ENCODE peak calls at places on chromosomes 3 and 15, in seven cellular contexts. One of them, this sample, is unnamed.

GRCh38 chr3:109923431-109923830 is 586.1 kb upstream of the DPPA4 start:
- DNase-seq in brain microvascular endothelial cell: no peak
- DNase-seq in upper lobe of right lung: no peak
- DNase-seq in astrocyte of the spinal cord: no peak
- DNase-seq in IMR-90: no peak
- DNase-seq in tibial nerve: no peak
- DNase-seq in cardiac muscle cell: no peak
- DNase-seq in this sample: peak

GRCh38 chr3:194588741-194589140 is 44.5 kb downstream of the TMEM44 start:
- DNase-seq in astrocyte of the spinal cord: no peak
- DNase-seq in tibial nerve: no peak
- DNase-seq in IMR-90: peak
- DNase-seq in brain microvascular endothelial cell: no peak
- DNase-seq in cardiac muscle cell: no peak
- DNase-seq in upper lobe of right lung: no peak
- DNase-seq in this sample: no peak

GRCh38 chr3:150545419-150546225 is 674 bp downstream of the SERP1 start:
- DNase-seq in brain microvascular endothelial cell: no peak
- DNase-seq in upper lobe of right lung: no peak
- DNase-seq in cardiac muscle cell: peak
- DNase-seq in astrocyte of the spinal cord: no peak
- DNase-seq in tibial nerve: peak
- DNase-seq in IMR-90: no peak
- DNase-seq in this sample: peak

GRCh38 chr15:101604124-101604874 is 47.9 kb downstream of the TM2D3 start:
- DNase-seq in cardiac muscle cell: no peak
- DNase-seq in brain microvascular endothelial cell: no peak
- DNase-seq in upper lobe of right lung: no peak
- DNase-seq in IMR-90: no peak
- DNase-seq in tibial nerve: no peak
- DNase-seq in astrocyte of the spinal cord: no peak
- DNase-seq in this sample: no peak

GRCh38 chr3:184652465-184652864 is 59.4 kb downstream of the MAGEF1 start:
- DNase-seq in astrocyte of the spinal cord: no peak
- DNase-seq in IMR-90: no peak
- DNase-seq in brain microvascular endothelial cell: no peak
- DNase-seq in cardiac muscle cell: no peak
- DNase-seq in tibial nerve: no peak
- DNase-seq in upper lobe of right lung: no peak
- DNase-seq in this sample: peak

GRCh38 chr3:171760475-171760874 is 49.8 kb downstream of the PLD1 start:
- DNase-seq in brain microvascular endothelial cell: no peak
- DNase-seq in astrocyte of the spinal cord: no peak
- DNase-seq in tibial nerve: no peak
- DNase-seq in IMR-90: no peak
- DNase-seq in cardiac muscle cell: no peak
- DNase-seq in upper lobe of right lung: no peak
- DNase-seq in this sample: no peak

GRCh38 chr15:99704444-99704838 is 28.8 kb downstream of the LYSMD4 start:
- DNase-seq in tibial nerve: no peak
- DNase-seq in brain microvascular endothelial cell: peak
- DNase-seq in IMR-90: peak
- DNase-seq in upper lobe of right lung: no peak
- DNase-seq in astrocyte of the spinal cord: peak
- DNase-seq in cardiac muscle cell: peak
- DNase-seq in this sample: peak

GRCh38 chr3:115350606-115351005 is 203.5 kb upstream of the ZBTB20 start:
- DNase-seq in IMR-90: peak
- DNase-seq in tibial nerve: no peak
- DNase-seq in astrocyte of the spinal cord: peak
- DNase-seq in brain microvascular endothelial cell: peak
- DNase-seq in upper lobe of right lung: no peak
- DNase-seq in cardiac muscle cell: no peak
- DNase-seq in this sample: no peak

GRCh38 chr3:177934001-177934891 is 602.0 kb upstream of the KCNMB2 start:
- DNase-seq in upper lobe of right lung: no peak
- DNase-seq in cardiac muscle cell: peak
- DNase-seq in tibial nerve: no peak
- DNase-seq in brain microvascular endothelial cell: peak
- DNase-seq in IMR-90: peak
- DNase-seq in astrocyte of the spinal cord: peak
- DNase-seq in this sample: no peak

GRCh38 chr3:125403789-125404188 is 28.7 kb upstream of the ZNF148 start:
- DNase-seq in astrocyte of the spinal cord: no peak
- DNase-seq in upper lobe of right lung: no peak
- DNase-seq in brain microvascular endothelial cell: peak
- DNase-seq in cardiac muscle cell: no peak
- DNase-seq in tibial nerve: no peak
- DNase-seq in IMR-90: peak
- DNase-seq in this sample: no peak

GRCh38 chr3:25372167-25372566 is 55.9 kb upstream of the RARB start:
- DNase-seq in IMR-90: no peak
- DNase-seq in upper lobe of right lung: no peak
- DNase-seq in astrocyte of the spinal cord: peak
- DNase-seq in cardiac muscle cell: no peak
- DNase-seq in tibial nerve: no peak
- DNase-seq in brain microvascular endothelial cell: no peak
- DNase-seq in this sample: no peak

GRCh38 chr3:42501681-42502428 is 588 bp upstream of the VIPR1 start:
- DNase-seq in astrocyte of the spinal cord: peak
- DNase-seq in cardiac muscle cell: peak
- DNase-seq in brain microvascular endothelial cell: peak
- DNase-seq in IMR-90: peak
- DNase-seq in tibial nerve: no peak
- DNase-seq in upper lobe of right lung: peak
- DNase-seq in this sample: peak

GRCh38 chr3:195039180-195039843 is 231.6 kb downstream of the XXYLT1 start:
- DNase-seq in cardiac muscle cell: no peak
- DNase-seq in astrocyte of the spinal cord: no peak
- DNase-seq in upper lobe of right lung: peak
- DNase-seq in IMR-90: no peak
- DNase-seq in tibial nerve: no peak
- DNase-seq in brain microvascular endothelial cell: no peak
- DNase-seq in this sample: no peak

GRCh38 chr15:100081454-100081853 is 260.3 kb downstream of the ADAMTS17 start:
- DNase-seq in tibial nerve: no peak
- DNase-seq in upper lobe of right lung: no peak
- DNase-seq in brain microvascular endothelial cell: no peak
- DNase-seq in astrocyte of the spinal cord: no peak
- DNase-seq in cardiac muscle cell: no peak
- DNase-seq in IMR-90: no peak
- DNase-seq in this sample: no peak

GRCh38 chr3:22632566-22632965 is 570.6 kb upstream of the UBE2E2 start:
- DNase-seq in cardiac muscle cell: no peak
- DNase-seq in upper lobe of right lung: no peak
- DNase-seq in tibial nerve: no peak
- DNase-seq in brain microvascular endothelial cell: no peak
- DNase-seq in astrocyte of the spinal cord: no peak
- DNase-seq in IMR-90: no peak
- DNase-seq in this sample: no peak

GRCh38 chr3:22627993-22628499 is 575.1 kb upstream of the UBE2E2 start:
- DNase-seq in tibial nerve: no peak
- DNase-seq in upper lobe of right lung: no peak
- DNase-seq in cardiac muscle cell: no peak
- DNase-seq in IMR-90: no peak
- DNase-seq in astrocyte of the spinal cord: no peak
- DNase-seq in brain microvascular endothelial cell: no peak
- DNase-seq in this sample: no peak
- TF ChIP-seq CTCF in tibial nerve: no peak
- TF ChIP-seq CTCF in upper lobe of right lung: no peak
- TF ChIP-seq CTCF in cardiac muscle cell: no peak
- TF ChIP-seq CTCF in IMR-90: no peak
- TF ChIP-seq CTCF in astrocyte of the spinal cord: no peak
- TF ChIP-seq CTCF in brain microvascular endothelial cell: no peak
- TF ChIP-seq CTCF in this sample: no peak

GRCh38 chr3:129046037-129046731 is 14.4 kb upstream of the GP9 start:
- DNase-seq in astrocyte of the spinal cord: no peak
- DNase-seq in brain microvascular endothelial cell: no peak
- DNase-seq in cardiac muscle cell: no peak
- DNase-seq in tibial nerve: no peak
- DNase-seq in IMR-90: no peak
- DNase-seq in upper lobe of right lung: no peak
- DNase-seq in this sample: no peak
- H3K4me3 ChIP-seq in astrocyte of the spinal cord: no peak
- H3K4me3 ChIP-seq in brain microvascular endothelial cell: peak
- H3K4me3 ChIP-seq in cardiac muscle cell: no peak
- H3K4me3 ChIP-seq in tibial nerve: peak
- H3K4me3 ChIP-seq in IMR-90: no peak
- H3K4me3 ChIP-seq in upper lobe of right lung: peak
- H3K4me3 ChIP-seq in this sample: no peak

GRCh38 chr15:51536965-51537574 is 85.5 kb downstream of the DMXL2 start:
- DNase-seq in brain microvascular endothelial cell: peak
- DNase-seq in tibial nerve: no peak
- DNase-seq in cardiac muscle cell: peak
- DNase-seq in upper lobe of right lung: no peak
- DNase-seq in IMR-90: peak
- DNase-seq in astrocyte of the spinal cord: peak
- DNase-seq in this sample: peak
- TF ChIP-seq CTCF in brain microvascular endothelial cell: peak
- TF ChIP-seq CTCF in tibial nerve: no peak
- TF ChIP-seq CTCF in cardiac muscle cell: peak
- TF ChIP-seq CTCF in upper lobe of right lung: peak
- TF ChIP-seq CTCF in IMR-90: peak
- TF ChIP-seq CTCF in astrocyte of the spinal cord: peak
- TF ChIP-seq CTCF in this sample: peak

GRCh38 chr3:179192542-179192941 is 44.4 kb downstream of the PIK3CA start:
- DNase-seq in astrocyte of the spinal cord: no peak
- DNase-seq in tibial nerve: no peak
- DNase-seq in brain microvascular endothelial cell: no peak
- DNase-seq in upper lobe of right lung: no peak
- DNase-seq in cardiac muscle cell: no peak
- DNase-seq in IMR-90: no peak
- DNase-seq in this sample: no peak

GRCh38 chr3:179196700-179197099 is 48.5 kb downstream of the PIK3CA start:
- DNase-seq in cardiac muscle cell: no peak
- DNase-seq in tibial nerve: no peak
- DNase-seq in brain microvascular endothelial cell: no peak
- DNase-seq in IMR-90: no peak
- DNase-seq in astrocyte of the spinal cord: no peak
- DNase-seq in upper lobe of right lung: no peak
- DNase-seq in this sample: no peak

GRCh38 chr3:179194931-179195330 is 46.8 kb downstream of the PIK3CA start:
- DNase-seq in brain microvascular endothelial cell: no peak
- DNase-seq in cardiac muscle cell: peak
- DNase-seq in upper lobe of right lung: no peak
- DNase-seq in tibial nerve: no peak
- DNase-seq in IMR-90: peak
- DNase-seq in astrocyte of the spinal cord: no peak
- DNase-seq in this sample: no peak

GRCh38 chr3:179200790-179201189 is 50.1 kb downstream of the KCNMB3 start:
- DNase-seq in tibial nerve: no peak
- DNase-seq in upper lobe of right lung: no peak
- DNase-seq in astrocyte of the spinal cord: no peak
- DNase-seq in cardiac muscle cell: no peak
- DNase-seq in brain microvascular endothelial cell: no peak
- DNase-seq in IMR-90: no peak
- DNase-seq in this sample: no peak

DNA sequence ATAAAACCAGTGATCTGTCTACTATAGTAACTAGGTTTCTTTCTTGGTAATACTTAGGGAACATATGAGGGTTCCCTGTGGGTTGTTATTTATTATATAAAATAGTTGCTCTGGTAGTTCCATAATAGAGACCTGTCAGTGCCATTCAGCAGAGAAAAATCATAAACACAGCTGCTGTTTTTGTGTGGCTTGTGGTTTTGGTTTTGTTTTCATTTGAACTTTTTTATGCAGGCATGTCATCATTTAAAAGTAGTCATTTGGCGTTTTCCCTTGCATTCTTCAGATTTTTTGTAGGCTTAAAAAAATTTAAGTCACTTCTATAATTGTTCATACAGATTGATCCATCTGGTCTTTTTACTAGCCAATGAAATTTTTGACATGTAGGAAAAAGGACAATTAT is 47.9 kb downstream of the PIK3CA start:
- DNase-seq in cardiac muscle cell: no peak
- DNase-seq in astrocyte of the spinal cord: peak
- DNase-seq in tibial nerve: no peak
- DNase-seq in IMR-90: peak
- DNase-seq in brain microvascular endothelial cell: peak
- DNase-seq in upper lobe of right lung: no peak
- DNase-seq in this sample: no peak
- H3K4me3 ChIP-seq in cardiac muscle cell: no peak
- H3K4me3 ChIP-seq in astrocyte of the spinal cord: no peak
- H3K4me3 ChIP-seq in tibial nerve: no peak
- H3K4me3 ChIP-seq in IMR-90: no peak
- H3K4me3 ChIP-seq in brain microvascular endothelial cell: no peak
- H3K4me3 ChIP-seq in upper lobe of right lung: no peak
- H3K4me3 ChIP-seq in this sample: no peak

GRCh38 chr15:92200891-92201290 is 192.8 kb upstream of the ST8SIA2 start:
- DNase-seq in upper lobe of right lung: no peak
- DNase-seq in cardiac muscle cell: no peak
- DNase-seq in brain microvascular endothelial cell: no peak
- DNase-seq in IMR-90: no peak
- DNase-seq in tibial nerve: no peak
- DNase-seq in astrocyte of the spinal cord: no peak
- DNase-seq in this sample: no peak

DNA sequence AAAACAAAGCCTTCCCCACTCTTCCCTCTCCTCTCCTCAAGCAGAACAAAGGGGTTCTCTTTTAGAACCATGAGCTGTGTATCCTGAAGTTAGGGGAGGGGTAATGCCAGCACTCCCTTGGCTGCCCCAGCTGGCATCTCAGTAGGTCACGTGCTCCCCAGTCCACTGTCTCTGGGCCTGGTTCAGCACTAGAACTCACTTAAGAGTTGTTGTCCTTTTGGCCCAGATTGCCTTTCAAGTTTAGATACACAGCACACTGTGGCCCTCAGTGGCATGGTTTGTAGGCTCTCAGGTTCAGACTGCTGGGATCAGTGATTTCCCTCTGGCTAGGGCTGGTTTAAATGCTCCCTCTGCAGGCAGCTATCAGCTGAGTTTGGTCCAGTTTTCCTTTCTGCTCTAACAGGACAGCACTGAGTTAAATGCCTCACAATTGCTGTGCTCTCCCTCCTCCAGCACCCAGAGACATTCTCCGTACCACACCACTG is 188.4 kb upstream of the ST8SIA2 start:
- DNase-seq in cardiac muscle cell: peak
- DNase-seq in upper lobe of right lung: no peak
- DNase-seq in IMR-90: no peak
- DNase-seq in brain microvascular endothelial cell: no peak
- DNase-seq in tibial nerve: no peak
- DNase-seq in astrocyte of the spinal cord: no peak
- DNase-seq in this sample: peak
- TF ChIP-seq CTCF in cardiac muscle cell: no peak
- TF ChIP-seq CTCF in upper lobe of right lung: no peak
- TF ChIP-seq CTCF in IMR-90: no peak
- TF ChIP-seq CTCF in brain microvascular endothelial cell: no peak
- TF ChIP-seq CTCF in tibial nerve: no peak
- TF ChIP-seq CTCF in astrocyte of the spinal cord: no peak
- TF ChIP-seq CTCF in this sample: peak

This sample was measured in epithelial cell of esophagus.